ENCODE peak calls at places on chromosomes 2 and 18, in eight cellular contexts. W is heart right ventricle, B is ovary, V is OCI-LY7, H is endodermal cell, R is HepG2, I is neural progenitor cell, Q is Caco-2. O is an unnamed sample.

GRCh38 chr2:64750001-64750816 is 96.5 kb upstream of the SERTAD2 start:
- DNase-seq in Q (peak; percentile 41), W (peak; percentile 55), H (peak; percentile 70), B (peak; percentile 77), R (no peak), I (peak; percentile 52), V (peak; percentile 63), O (no peak)

GRCh38 chr2:241356871-241357260 is 781 bp downstream of the FARP2 start:
- DNase-seq in H (no peak), Q (no peak), V (peak; percentile 45), R (no peak), B (no peak), I (no peak), W (no peak), O (no peak)

GRCh38 chr2:216740557-216741222 is 45.3 kb upstream of the IGFBP5 start:
- DNase-seq in B (peak; percentile 70), Q (no peak), W (peak; percentile 20), I (no peak), H (no peak), R (peak; percentile 47), V (no peak), O (no peak)

GRCh38 chr18:2988041-2988794 is 24.7 kb downstream of the LPIN2 start:
- DNase-seq in H (no peak), R (no peak), Q (no peak), V (no peak), I (no peak), W (no peak), B (no peak), O (no peak)

GRCh38 chr2:179170897-179171296 is 93.7 kb downstream of the SESTD1 start:
- DNase-seq in I (no peak), V (no peak), Q (no peak), B (no peak), H (no peak), R (no peak), W (no peak), O (no peak)

GRCh38 chr18:61765097-61765496 is 127.7 kb downstream of the RNF152 start:
- DNase-seq in W (no peak), B (no peak), V (no peak), I (peak; percentile 28), H (no peak), Q (no peak), R (no peak), O (no peak)

GRCh38 chr2:181058378-181059269 is 78.2 kb downstream of the UBE2E3 start:
- DNase-seq in B (no peak), R (peak; percentile 60), I (peak; percentile 45), V (peak; percentile 62), W (no peak), Q (peak; percentile 28), H (peak; percentile 65), O (no peak)

GRCh38 chr2:178109813-178110212 is 2.4 kb upstream of the RBM45 start:
- DNase-seq in B (no peak), H (no peak), R (peak; percentile 42), Q (peak; percentile 20), V (peak; percentile 70), W (no peak), I (peak; percentile 51), O (peak; percentile 22)

GRCh38 chr2:120155308-120155707 is 67.9 kb downstream of the TMEM185B start:
- DNase-seq in W (no peak), H (no peak), I (no peak), V (no peak), R (no peak), B (no peak), Q (no peak), O (no peak)

GRCh38 chr2:133503927-133504326 is 64.3 kb downstream of the NCKAP5 start:
- DNase-seq in V (no peak), Q (no peak), B (no peak), I (no peak), H (no peak), W (no peak), R (no peak), O (no peak)

GRCh38 chr2:128327180-128327964 is 8.7 kb upstream of the HS6ST1 start:
- DNase-seq in B (no peak), I (no peak), Q (no peak), W (no peak), V (no peak), H (peak; percentile 43), R (no peak), O (no peak)

GRCh38 chr2:234919711-234920110 is 32.1 kb upstream of the SH3BP4 start:
- DNase-seq in R (no peak), H (no peak), I (no peak), Q (no peak), B (no peak), W (no peak), V (no peak), O (no peak)

GRCh38 chr2:77521931-77522470 is at the start of gene LRRTM4:
- DNase-seq in W (peak; percentile 7), H (peak; percentile 69), Q (peak; percentile 15), V (no peak), R (no peak), B (no peak), I (peak; percentile 72), O (no peak)

GRCh38 chr18:58490238-58490637 is 138.7 kb downstream of the ALPK2 start:
- DNase-seq in I (no peak), H (no peak), V (no peak), B (no peak), W (no peak), Q (no peak), R (no peak), O (no peak)

GRCh38 chr18:62209046-62209445 is 22.0 kb downstream of the RELCH start:
- DNase-seq in B (no peak), I (no peak), Q (no peak), R (no peak), H (no peak), V (no peak), W (no peak), O (no peak)

GRCh38 chr2:67277450-67277849 is 119.7 kb upstream of the ETAA1 start:
- DNase-seq in V (no peak), I (peak; percentile 27), H (peak; percentile 66), R (peak; percentile 13), W (no peak), Q (peak; percentile 20), B (no peak), O (no peak)

GRCh38 chr18:67278984-67279383 is 237.5 kb downstream of the DSEL start:
- DNase-seq in B (no peak), R (no peak), H (no peak), Q (no peak), W (no peak), I (no peak), V (no peak), O (no peak)
- TF ChIP-seq CTCF in B (no peak), R (no peak), H (peak; percentile 51), Q (no peak), W (no peak), I (no peak), V (no peak), O (no peak)

GRCh38 chr2:74845991-74846390 is 12.1 kb downstream of the HK2 start:
- DNase-seq in Q (no peak), B (no peak), W (no peak), I (no peak), H (no peak), V (no peak), R (no peak), O (no peak)

GRCh38 chr2:74849228-74849892 is 15.4 kb downstream of the HK2 start:
- DNase-seq in V (peak; percentile 80), H (peak; percentile 57), B (no peak), I (peak; percentile 30), R (no peak), Q (no peak), W (peak; percentile 32), O (no peak)

GRCh38 chr2:74846481-74846880 is 12.6 kb downstream of the HK2 start:
- DNase-seq in W (no peak), V (no peak), H (no peak), R (no peak), Q (no peak), I (no peak), B (no peak), O (no peak)

GRCh38 chr2:74845217-74845751 is 11.4 kb downstream of the HK2 start:
- DNase-seq in R (no peak), V (no peak), I (peak; percentile 18), B (peak; percentile 53), W (peak; percentile 68), H (peak; percentile 69), Q (peak; percentile 67), O (no peak)

GRCh38 chr2:74847075-74847858 is 13.3 kb downstream of the HK2 start:
- DNase-seq in H (no peak), V (no peak), W (no peak), Q (no peak), B (no peak), R (no peak), I (no peak), O (no peak)
- TF ChIP-seq CTCF in H (no peak), V (no peak), W (no peak), Q (no peak), B (no peak), R (no peak), I (no peak), O (no peak)

GRCh38 chr2:200068642-200069041 is 113.3 kb downstream of the MAIP1 start:
- DNase-seq in Q (no peak), H (no peak), I (no peak), V (no peak), B (no peak), R (no peak), W (no peak), O (no peak)

GRCh38 chr2:200065477-200065876 is 110.1 kb downstream of the MAIP1 start:
- DNase-seq in W (no peak), R (no peak), Q (no peak), I (no peak), H (no peak), V (no peak), B (no peak), O (no peak)

GRCh38 chr2:200063155-200063554 is 107.8 kb downstream of the MAIP1 start:
- DNase-seq in I (no peak), H (no peak), R (no peak), B (no peak), Q (no peak), V (no peak), W (no peak), O (no peak)

DNA sequence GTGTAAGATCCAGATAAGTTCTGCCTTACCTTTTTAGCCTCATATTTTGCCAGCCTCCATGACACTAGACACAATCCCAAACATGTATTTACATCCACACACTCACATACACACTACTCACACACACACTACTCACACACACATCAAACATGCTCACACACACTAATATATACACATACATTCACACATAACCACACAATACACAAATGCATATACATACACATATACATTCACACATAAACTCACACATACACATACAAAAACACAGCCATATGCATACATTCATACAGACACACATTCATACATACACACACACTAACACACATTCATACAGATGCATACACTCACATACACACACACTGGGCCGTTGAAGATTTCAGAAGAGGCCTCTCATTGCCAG is 109.5 kb downstream of the MAIP1 start:
- DNase-seq in I (no peak), B (no peak), W (no peak), R (no peak), V (no peak), H (no peak), Q (no peak), O (no peak)
- TF ChIP-seq CTCF in I (no peak), B (no peak), W (no peak), R (no peak), V (no peak), H (no peak), Q (no peak), O (no peak)

DNA sequence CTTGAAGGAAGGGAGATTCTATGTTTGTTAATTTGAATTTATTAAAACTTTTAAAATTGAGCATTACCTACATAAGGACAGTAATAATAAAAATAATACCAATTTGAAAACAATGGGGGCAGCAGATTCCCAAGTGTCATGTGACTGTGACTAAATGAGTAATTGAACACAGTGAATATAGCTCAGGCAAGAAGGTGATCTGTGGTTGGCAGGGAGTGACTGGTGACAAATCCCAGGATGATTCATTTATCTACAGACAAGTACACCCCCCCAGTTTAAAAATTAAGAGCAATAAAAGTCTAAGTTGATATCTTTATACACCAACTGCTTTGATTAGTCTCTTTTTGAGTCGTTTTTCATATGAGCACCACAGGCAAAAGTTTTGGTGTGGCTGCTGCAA is 299.5 kb downstream of the ARHGAP15 start:
- DNase-seq in W (no peak), Q (no peak), V (no peak), H (no peak), R (no peak), B (no peak), I (no peak), O (no peak)
- TF ChIP-seq CTCF in W (no peak), Q (no peak), V (no peak), H (no peak), R (no peak), B (no peak), I (no peak), O (no peak)